ENCODE peak calls at places on chromosomes 2 and 18, in five cellular contexts. K, G, F, D and J are unnamed samples. For H3K27me3, the result is how much of the 10 kb centered on the place peaks cover.

GRCh38 chr2:62660087-62660486 is 45.4 kb upstream of the EHBP1 start:
- DNase-seq in K (no peak), G (no peak), F (no peak), D (no peak), J (no peak)

GRCh38 chr2:196750977-196751631 is 48.4 kb downstream of the GTF3C3 start:
- DNase-seq in K (no peak), G (peak), F (peak), D (no peak), J (no peak)

GRCh38 chr2:73993376-73993775 is 8.7 kb downstream of the TET3 start:
- DNase-seq in K (no peak), G (no peak), F (no peak), D (no peak), J (no peak)

GRCh38 chr2:241008711-241009121 is 10.3 kb downstream of the SNED1 start:
- DNase-seq in K (no peak), G (peak), F (no peak), D (no peak), J (no peak)

GRCh38 chr2:128692895-128693519 is 374.3 kb upstream of the HS6ST1 start:
- DNase-seq in K (no peak), G (no peak), F (no peak), D (no peak), J (no peak)

GRCh38 chr2:160576054-160576499 is 82.5 kb upstream of the RBMS1 start:
- DNase-seq in K (no peak), G (no peak), F (no peak), D (no peak), J (no peak)

GRCh38 chr2:232447638-232448472 is 8.1 kb upstream of the ALPI start:
- DNase-seq in K (no peak), G (peak), F (peak), D (peak), J (no peak)

GRCh38 chr2:213740453-213740852 is 456.2 kb downstream of the SPAG16 start:
- DNase-seq in K (no peak), G (no peak), F (no peak), D (no peak), J (no peak)

GRCh38 chr2:35428548-35428947 is 927.0 kb upstream of the CRIM1 start:
- DNase-seq in K (no peak), G (peak), F (peak), D (no peak), J (no peak)

GRCh38 chr2:98538280-98539041 is 69.9 kb downstream of the COA5 start:
- DNase-seq in K (no peak), G (no peak), F (no peak), D (no peak), J (no peak)

GRCh38 chr2:145095641-145096435 is 575.9 kb upstream of the ZEB2 start:
- DNase-seq in K (no peak), G (no peak), F (no peak), D (no peak), J (no peak)

GRCh38 chr2:120432976-120433815 is 87.3 kb downstream of the INHBB start:
- DNase-seq in K (no peak), G (peak), F (no peak), D (no peak), J (no peak)

GRCh38 chr2:120432293-120432975 is 86.5 kb downstream of the INHBB start:
- DNase-seq in K (no peak), G (peak), F (no peak), D (peak), J (no peak)

GRCh38 chr2:120434487-120434886 is 88.6 kb downstream of the INHBB start:
- DNase-seq in K (no peak), G (peak), F (no peak), D (peak), J (no peak)

GRCh38 chr2:120434909-120435308 is 89.0 kb downstream of the INHBB start:
- DNase-seq in K (no peak), G (peak), F (no peak), D (no peak), J (no peak)

DNA sequence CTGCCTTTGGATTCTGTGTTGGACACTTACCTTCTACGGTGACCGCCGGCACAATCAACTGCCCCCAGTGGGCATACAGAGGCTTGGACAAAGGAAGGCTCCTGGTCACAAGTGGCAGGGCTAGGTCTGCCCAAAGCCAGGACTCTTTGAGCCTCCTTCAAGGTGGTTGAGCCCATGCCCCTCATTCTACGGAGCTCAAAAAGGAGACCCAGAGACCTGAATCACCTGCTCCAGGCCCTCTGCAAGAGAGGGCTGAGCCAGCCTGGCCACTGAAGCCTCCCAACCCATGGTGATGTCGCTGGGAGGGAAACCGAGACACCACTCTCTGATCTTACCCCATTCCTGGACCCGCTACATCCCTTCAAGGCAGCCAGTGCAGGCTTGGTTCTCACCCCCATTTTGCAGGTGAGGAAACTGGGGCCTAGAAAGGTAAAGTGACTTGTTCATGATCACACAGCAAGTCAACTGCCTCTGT is 87.9 kb downstream of the INHBB start:
- DNase-seq in K (no peak), G (peak), F (no peak), D (peak), J (no peak)
- H3K27me3 ChIP-seq in K (under half), G (under half), F (under half), D (under half), J (under half)

GRCh38 chr2:70769450-70769849 is 1.4 kb upstream of the ADD2 start:
- DNase-seq in K (no peak), G (no peak), F (no peak), D (no peak), J (no peak)
- H3K27me3 ChIP-seq in K (under half), G (under half), F (under half), D (under half), J (under half)

GRCh38 chr18:76209597-76209996 is 285.4 kb downstream of the ZNF516 start:
- DNase-seq in K (no peak), G (no peak), F (no peak), D (no peak), J (no peak)

GRCh38 chr18:76208632-76209308 is 286.3 kb downstream of the ZNF516 start:
- DNase-seq in K (no peak), G (no peak), F (no peak), D (no peak), J (no peak)

GRCh38 chr18:76216096-76216495 is 278.9 kb downstream of the ZNF516 start:
- DNase-seq in K (no peak), G (no peak), F (no peak), D (no peak), J (no peak)

GRCh38 chr18:76213996-76214395 is 281.0 kb downstream of the ZNF516 start:
- DNase-seq in K (no peak), G (no peak), F (no peak), D (no peak), J (no peak)

DNA sequence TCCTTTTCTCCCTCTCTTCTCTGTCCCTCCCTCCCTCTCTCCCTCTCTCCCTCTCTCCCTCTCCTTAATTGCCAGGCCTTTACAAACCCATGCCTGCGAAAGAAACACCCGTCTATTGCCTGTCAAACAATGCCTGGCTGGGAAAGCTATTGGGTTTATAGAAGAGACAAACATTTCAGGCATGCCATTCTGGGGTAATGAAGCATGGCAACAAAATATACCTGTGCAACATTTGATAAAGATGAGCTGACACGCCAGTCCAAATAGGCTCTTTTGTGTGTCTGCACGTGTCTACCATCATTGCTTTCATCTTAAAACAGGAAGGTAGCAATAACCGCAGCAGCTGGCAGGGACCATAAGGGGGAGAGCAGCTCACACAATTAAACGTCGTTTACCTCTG is 282.1 kb downstream of the ZNF516 start:
- DNase-seq in K (no peak), G (no peak), F (no peak), D (no peak), J (no peak)
- H3K27me3 ChIP-seq in K (under half), G (under half), F (under half), D (under half), J (under half)

GRCh38 chr2:202035089-202035940 is 1.7 kb downstream of the FZD7 start:
- DNase-seq in K (no peak), G (peak), F (no peak), D (peak), J (no peak)
- H3K27me3 ChIP-seq in K (under half), G (under half), F (under half), D (under half), J (under half)

GRCh38 chr2:178211460-178211859 is 17.1 kb downstream of the OSBPL6 start:
- DNase-seq in K (no peak), G (no peak), F (no peak), D (no peak), J (no peak)
- H3K27me3 ChIP-seq in K (under half), G (under half), F (under half), D (under half), J (under half)

GRCh38 chr2:26559044-26559405 is 81.1 kb upstream of the OTOF start:
- DNase-seq in K (no peak), G (no peak), F (no peak), D (no peak), J (no peak)
- H3K27me3 ChIP-seq in K (under half), G (under half), F (half or more), D (under half), J (under half)

GRCh38 chr2:197949224-197949623 is 144.8 kb downstream of the PLCL1 start:
- DNase-seq in K (no peak), G (no peak), F (no peak), D (no peak), J (no peak)

GRCh38 chr2:197954328-197954727 is 149.9 kb downstream of the PLCL1 start:
- DNase-seq in K (no peak), G (no peak), F (no peak), D (no peak), J (no peak)

GRCh38 chr2:197950754-197951153 is 146.4 kb downstream of the PLCL1 start:
- DNase-seq in K (no peak), G (no peak), F (no peak), D (no peak), J (no peak)

GRCh38 chr2:197947219-197947757 is 142.9 kb downstream of the PLCL1 start:
- DNase-seq in K (no peak), G (peak), F (no peak), D (no peak), J (no peak)

DNA sequence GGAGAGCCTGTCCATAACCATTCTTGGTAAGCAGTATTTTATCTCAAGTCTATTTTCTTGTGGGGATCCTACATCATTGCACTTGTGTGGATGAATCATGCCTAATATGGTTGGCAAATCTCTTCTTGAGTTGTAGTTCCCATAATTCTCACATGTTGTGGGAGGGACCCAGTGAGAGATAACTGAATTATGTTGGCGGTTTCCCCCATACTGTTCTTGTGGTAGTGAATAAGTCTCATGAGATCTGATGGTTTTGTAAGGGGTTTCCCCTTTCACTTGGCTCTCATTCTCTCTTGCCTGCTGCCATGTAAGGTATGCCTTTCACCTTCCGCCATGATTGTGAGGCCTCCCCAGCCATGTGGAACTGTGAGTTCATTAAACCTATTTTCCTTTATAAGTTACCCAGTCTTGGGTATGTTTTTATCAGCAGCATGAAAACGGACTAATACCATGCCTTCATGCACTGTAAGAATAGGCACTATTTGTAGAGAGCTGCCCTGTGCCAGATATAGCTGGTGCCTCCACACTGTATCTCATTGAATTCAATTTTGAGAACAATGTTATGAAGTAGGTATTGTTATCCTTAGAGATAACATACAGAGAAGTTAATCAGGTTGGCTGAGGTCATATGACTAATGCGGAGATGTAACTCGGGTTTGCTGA is 148.3 kb downstream of the PLCL1 start:
- DNase-seq in K (no peak), G (no peak), F (no peak), D (no peak), J (no peak)
- H3K27me3 ChIP-seq in K (under half), G (under half), F (under half), D (under half), J (under half)

GRCh38 chr2:44705851-44706555 is 235.5 kb upstream of the SIX3 start:
- DNase-seq in K (no peak), G (no peak), F (peak), D (no peak), J (no peak)

GRCh38 chr2:44705356-44705755 is 236.1 kb upstream of the SIX3 start:
- DNase-seq in K (no peak), G (no peak), F (no peak), D (no peak), J (no peak)

GRCh38 chr2:44700824-44701223 is 240.7 kb upstream of the SIX3 start:
- DNase-seq in K (no peak), G (no peak), F (no peak), D (no peak), J (no peak)
- H3K27me3 ChIP-seq in K (under half), G (under half), F (under half), D (under half), J (under half)

GRCh38 chr2:207974214-207974600 is 51.1 kb downstream of the PLEKHM3 start:
- DNase-seq in K (no peak), G (no peak), F (no peak), D (no peak), J (no peak)
- H3K27me3 ChIP-seq in K (under half), G (under half), F (under half), D (under half), J (under half)